ENCODE peak calls at places on chromosome 21, in six cellular contexts. One of them, this sample, is unnamed.

GRCh38 chr21:38982096-38982495 is 176.4 kb downstream of the ETS2 start:
- DNase-seq in H1: peak; percentile 54
- DNase-seq in upper lobe of right lung: no peak
- DNase-seq in astrocyte: peak; percentile 43
- DNase-seq in PC-3: no peak
- DNase-seq in esophagus squamous epithelium: no peak
- DNase-seq in this sample: no peak

GRCh38 chr21:39132248-39132647 is 51.0 kb downstream of the PSMG1 start:
- DNase-seq in H1: no peak
- DNase-seq in upper lobe of right lung: no peak
- DNase-seq in astrocyte: peak; percentile 33
- DNase-seq in PC-3: no peak
- DNase-seq in esophagus squamous epithelium: no peak
- DNase-seq in this sample: no peak

GRCh38 chr21:37915941-37916794 is at the start of gene KCNJ6:
- DNase-seq in H1: no peak
- DNase-seq in upper lobe of right lung: peak; percentile 73
- DNase-seq in astrocyte: peak; percentile 17
- DNase-seq in PC-3: no peak
- DNase-seq in esophagus squamous epithelium: no peak
- DNase-seq in this sample: no peak

GRCh38 chr21:37367301-37367757 is 756 bp downstream of the DYRK1A start:
- DNase-seq in H1: no peak
- DNase-seq in upper lobe of right lung: no peak
- DNase-seq in astrocyte: no peak
- DNase-seq in PC-3: no peak
- DNase-seq in esophagus squamous epithelium: no peak
- DNase-seq in this sample: no peak

GRCh38 chr21:28892550-28893111 is 100.0 kb downstream of the LTN1 start:
- DNase-seq in H1: no peak
- DNase-seq in upper lobe of right lung: no peak
- DNase-seq in astrocyte: no peak
- DNase-seq in PC-3: no peak
- DNase-seq in esophagus squamous epithelium: no peak
- DNase-seq in this sample: no peak

GRCh38 chr21:33374080-33374873 is 28.9 kb upstream of the IFNGR2 start:
- DNase-seq in H1: no peak
- DNase-seq in upper lobe of right lung: peak; percentile 65
- DNase-seq in astrocyte: peak; percentile 35
- DNase-seq in PC-3: peak; percentile 90
- DNase-seq in esophagus squamous epithelium: no peak
- DNase-seq in this sample: peak; percentile 52

GRCh38 chr21:14270631-14271030 is 54.7 kb downstream of the RBM11 start:
- DNase-seq in H1: no peak
- DNase-seq in upper lobe of right lung: no peak
- DNase-seq in astrocyte: no peak
- DNase-seq in PC-3: no peak
- DNase-seq in esophagus squamous epithelium: no peak
- DNase-seq in this sample: no peak

GRCh38 chr21:23900727-23901126 is 1706.6 kb downstream of the MRPL39 start:
- DNase-seq in H1: no peak
- DNase-seq in upper lobe of right lung: no peak
- DNase-seq in astrocyte: no peak
- DNase-seq in PC-3: no peak
- DNase-seq in esophagus squamous epithelium: no peak
- DNase-seq in this sample: no peak

GRCh38 chr21:28138272-28138671 is 854.4 kb downstream of the LTN1 start:
- DNase-seq in H1: no peak
- DNase-seq in upper lobe of right lung: no peak
- DNase-seq in astrocyte: peak; percentile 3
- DNase-seq in PC-3: no peak
- DNase-seq in esophagus squamous epithelium: no peak
- DNase-seq in this sample: no peak

GRCh38 chr21:31732538-31732864 is 583 bp upstream of the SCAF4 start:
- DNase-seq in H1: no peak
- DNase-seq in upper lobe of right lung: no peak
- DNase-seq in astrocyte: no peak
- DNase-seq in PC-3: no peak
- DNase-seq in esophagus squamous epithelium: no peak
- DNase-seq in this sample: no peak

GRCh38 chr21:17491716-17492414 is 21.0 kb upstream of the CXADR start:
- DNase-seq in H1: no peak
- DNase-seq in upper lobe of right lung: no peak
- DNase-seq in astrocyte: peak; percentile 100
- DNase-seq in PC-3: peak; percentile 94
- DNase-seq in esophagus squamous epithelium: no peak
- DNase-seq in this sample: no peak

GRCh38 chr21:38990424-38990794 is 184.7 kb downstream of the ETS2 start:
- DNase-seq in H1: no peak
- DNase-seq in upper lobe of right lung: peak; percentile 74
- DNase-seq in astrocyte: no peak
- DNase-seq in PC-3: no peak
- DNase-seq in esophagus squamous epithelium: no peak
- DNase-seq in this sample: no peak

GRCh38 chr21:30164796-30165195 is 1.8 kb downstream of the CLDN17 start:
- DNase-seq in H1: no peak
- DNase-seq in upper lobe of right lung: no peak
- DNase-seq in astrocyte: no peak
- DNase-seq in PC-3: peak; percentile 48
- DNase-seq in esophagus squamous epithelium: no peak
- DNase-seq in this sample: no peak

GRCh38 chr21:37337831-37338230 is 28.7 kb upstream of the DYRK1A start:
- DNase-seq in H1: no peak
- DNase-seq in upper lobe of right lung: no peak
- DNase-seq in astrocyte: no peak
- DNase-seq in PC-3: no peak
- DNase-seq in esophagus squamous epithelium: no peak
- DNase-seq in this sample: no peak

GRCh38 chr21:43639470-43640178 is 19.7 kb downstream of the HSF2BP start:
- DNase-seq in H1: no peak
- DNase-seq in upper lobe of right lung: no peak
- DNase-seq in astrocyte: no peak
- DNase-seq in PC-3: peak; percentile 59
- DNase-seq in esophagus squamous epithelium: no peak
- DNase-seq in this sample: no peak

GRCh38 chr21:43938751-43939442 is 73.2 kb upstream of the TRAPPC10 start:
- DNase-seq in H1: peak; percentile 49
- DNase-seq in upper lobe of right lung: peak; percentile 91
- DNase-seq in astrocyte: peak; percentile 34
- DNase-seq in PC-3: peak; percentile 64
- DNase-seq in esophagus squamous epithelium: peak; percentile 13
- DNase-seq in this sample: peak; percentile 87

GRCh38 chr21:14766241-14766640 is 220.1 kb upstream of the SAMSN1 start:
- DNase-seq in H1: peak; percentile 7
- DNase-seq in upper lobe of right lung: no peak
- DNase-seq in astrocyte: no peak
- DNase-seq in PC-3: peak; percentile 8
- DNase-seq in esophagus squamous epithelium: no peak
- DNase-seq in this sample: no peak

GRCh38 chr21:37060296-37060695 is 12.6 kb downstream of the PIGP start:
- DNase-seq in H1: peak; percentile 43
- DNase-seq in upper lobe of right lung: peak; percentile 41
- DNase-seq in astrocyte: peak; percentile 94
- DNase-seq in PC-3: peak; percentile 97
- DNase-seq in esophagus squamous epithelium: no peak
- DNase-seq in this sample: no peak

GRCh38 chr21:39776589-39776988 is 31.6 kb downstream of the IGSF5 start:
- DNase-seq in H1: no peak
- DNase-seq in upper lobe of right lung: no peak
- DNase-seq in astrocyte: peak; percentile 85
- DNase-seq in PC-3: no peak
- DNase-seq in esophagus squamous epithelium: no peak
- DNase-seq in this sample: no peak

GRCh38 chr21:31872452-31873274 is at the start of gene HUNK:
- DNase-seq in H1: no peak
- DNase-seq in upper lobe of right lung: peak; percentile 77
- DNase-seq in astrocyte: peak; percentile 22
- DNase-seq in PC-3: no peak
- DNase-seq in esophagus squamous epithelium: no peak
- DNase-seq in this sample: no peak

GRCh38 chr21:38716942-38717341 is 88.8 kb upstream of the ETS2 start:
- DNase-seq in H1: no peak
- DNase-seq in upper lobe of right lung: no peak
- DNase-seq in astrocyte: peak; percentile 31
- DNase-seq in PC-3: peak; percentile 34
- DNase-seq in esophagus squamous epithelium: no peak
- DNase-seq in this sample: no peak

GRCh38 chr21:33373451-33373850 is 29.8 kb upstream of the IFNGR2 start:
- DNase-seq in H1: no peak
- DNase-seq in upper lobe of right lung: peak; percentile 45
- DNase-seq in astrocyte: no peak
- DNase-seq in PC-3: peak; percentile 37
- DNase-seq in esophagus squamous epithelium: no peak
- DNase-seq in this sample: no peak

GRCh38 chr21:16492356-16492755 is 762.6 kb downstream of the USP25 start:
- DNase-seq in H1: no peak
- DNase-seq in upper lobe of right lung: no peak
- DNase-seq in astrocyte: no peak
- DNase-seq in PC-3: no peak
- DNase-seq in esophagus squamous epithelium: no peak
- DNase-seq in this sample: no peak

GRCh38 chr21:26835027-26835713 is 10.0 kb downstream of the ADAMTS1 start:
- DNase-seq in H1: no peak
- DNase-seq in upper lobe of right lung: no peak
- DNase-seq in astrocyte: peak; percentile 77
- DNase-seq in PC-3: peak; percentile 71
- DNase-seq in esophagus squamous epithelium: no peak
- DNase-seq in this sample: no peak

GRCh38 chr21:26836546-26836945 is 8.7 kb downstream of the ADAMTS1 start:
- DNase-seq in H1: no peak
- DNase-seq in upper lobe of right lung: no peak
- DNase-seq in astrocyte: no peak
- DNase-seq in PC-3: no peak
- DNase-seq in esophagus squamous epithelium: no peak
- DNase-seq in this sample: no peak

GRCh38 chr21:26834181-26834945 is 10.8 kb downstream of the ADAMTS1 start:
- DNase-seq in H1: no peak
- DNase-seq in upper lobe of right lung: no peak
- DNase-seq in astrocyte: no peak
- DNase-seq in PC-3: peak; percentile 38
- DNase-seq in esophagus squamous epithelium: no peak
- DNase-seq in this sample: no peak

GRCh38 chr21:26837539-26837938 is 7.7 kb downstream of the ADAMTS1 start:
- DNase-seq in H1: no peak
- DNase-seq in upper lobe of right lung: no peak
- DNase-seq in astrocyte: no peak
- DNase-seq in PC-3: no peak
- DNase-seq in esophagus squamous epithelium: no peak
- DNase-seq in this sample: no peak

GRCh38 chr21:26835714-26836265 is 9.4 kb downstream of the ADAMTS1 start:
- DNase-seq in H1: no peak
- DNase-seq in upper lobe of right lung: no peak
- DNase-seq in astrocyte: no peak
- DNase-seq in PC-3: no peak
- DNase-seq in esophagus squamous epithelium: no peak
- DNase-seq in this sample: no peak
- H3K4me1 ChIP-seq in H1: no peaks in the 10 kb centered on the region
- H3K4me1 ChIP-seq in upper lobe of right lung: peaks cover 8% of the 10 kb centered on the region
- H3K4me1 ChIP-seq in astrocyte: peaks cover 10% of the 10 kb centered on the region
- H3K4me1 ChIP-seq in PC-3: peaks cover 15% of the 10 kb centered on the region
- H3K4me1 ChIP-seq in esophagus squamous epithelium: no peaks in the 10 kb centered on the region
- H3K4me1 ChIP-seq in this sample: no peaks in the 10 kb centered on the region

DNA sequence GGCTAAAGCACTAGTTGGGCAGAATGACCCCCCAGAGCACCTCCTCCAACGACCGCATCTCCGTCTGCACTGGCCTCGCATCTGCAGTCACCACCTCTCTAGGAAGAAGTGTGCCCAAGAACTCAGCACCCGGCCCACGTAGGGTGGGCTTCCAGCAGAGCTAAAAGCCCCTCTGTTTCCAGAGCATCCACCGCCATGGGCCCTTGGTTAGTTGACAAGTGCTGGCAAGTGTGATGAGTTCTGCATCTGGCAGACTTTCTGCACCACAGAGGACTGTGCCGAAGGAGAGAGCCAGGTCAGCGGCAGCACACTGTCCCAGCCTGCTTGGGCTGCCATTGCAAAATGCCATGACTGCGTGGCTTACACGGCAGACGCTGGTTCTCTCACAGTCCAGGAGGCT is 76.4 kb upstream of the COL6A1 start:
- DNase-seq in H1: no peak
- DNase-seq in upper lobe of right lung: no peak
- DNase-seq in astrocyte: no peak
- DNase-seq in PC-3: no peak
- DNase-seq in esophagus squamous epithelium: no peak
- DNase-seq in this sample: no peak
- H3K36me3 ChIP-seq in H1: no peaks in the 10 kb centered on the region
- H3K36me3 ChIP-seq in upper lobe of right lung: no peaks in the 10 kb centered on the region
- H3K36me3 ChIP-seq in astrocyte: no peaks in the 10 kb centered on the region
- H3K36me3 ChIP-seq in PC-3: no peaks in the 10 kb centered on the region
- H3K36me3 ChIP-seq in esophagus squamous epithelium: no peaks in the 10 kb centered on the region
- H3K36me3 ChIP-seq in this sample: no peaks in the 10 kb centered on the region

GRCh38 chr21:35254006-35254751 is 205.1 kb upstream of the RUNX1 start:
- DNase-seq in H1: no peak
- DNase-seq in upper lobe of right lung: no peak
- DNase-seq in astrocyte: peak; percentile 94
- DNase-seq in PC-3: peak; percentile 68
- DNase-seq in esophagus squamous epithelium: no peak
- DNase-seq in this sample: no peak
- H3K4me1 ChIP-seq in H1: no peaks in the 10 kb centered on the region
- H3K4me1 ChIP-seq in upper lobe of right lung: peaks cover 6% of the 10 kb centered on the region
- H3K4me1 ChIP-seq in astrocyte: peaks cover 43% of the 10 kb centered on the region
- H3K4me1 ChIP-seq in PC-3: peaks cover 68% of the 10 kb centered on the region
- H3K4me1 ChIP-seq in esophagus squamous epithelium: peaks cover 10% of the 10 kb centered on the region
- H3K4me1 ChIP-seq in this sample: no peaks in the 10 kb centered on the region

DNA sequence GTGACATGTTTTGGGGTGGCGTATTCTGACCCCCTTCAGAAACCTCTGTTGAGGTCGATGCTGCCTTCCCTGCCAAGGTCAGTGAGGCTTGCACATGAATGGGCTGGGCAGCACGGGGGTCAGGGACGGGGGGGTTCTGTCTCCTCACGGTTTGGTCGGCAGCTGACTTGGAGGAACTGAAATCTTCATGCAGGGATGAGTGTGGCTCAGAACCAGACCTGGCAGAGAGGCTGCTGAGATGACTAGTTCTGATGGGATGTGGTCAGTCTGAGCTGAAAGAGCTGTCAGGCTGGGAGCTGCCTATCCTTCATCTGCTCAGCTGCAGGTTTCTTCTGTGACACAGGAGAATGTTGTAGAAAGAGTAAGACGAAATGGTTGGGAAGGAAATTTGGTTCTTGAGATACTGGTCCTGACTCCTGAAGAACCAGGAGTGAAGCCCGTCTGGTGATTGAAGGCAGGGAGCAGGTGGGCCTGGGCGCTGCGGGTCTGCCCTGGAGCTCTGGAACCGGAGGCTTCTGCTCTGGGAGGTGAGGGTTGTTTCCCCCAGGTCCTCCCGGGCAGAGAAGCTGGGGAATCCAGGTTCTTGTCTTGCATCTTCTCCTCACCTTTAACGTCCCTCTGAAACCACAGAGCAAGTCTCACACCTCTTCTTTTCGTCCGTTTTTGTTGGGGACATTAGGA is 3.3 kb downstream of the SLX9 start:
- DNase-seq in H1: no peak
- DNase-seq in upper lobe of right lung: peak; percentile 43
- DNase-seq in astrocyte: no peak
- DNase-seq in PC-3: no peak
- DNase-seq in esophagus squamous epithelium: no peak
- DNase-seq in this sample: no peak
- H3K36me3 ChIP-seq in H1: peaks cover 21% of the 10 kb centered on the region
- H3K36me3 ChIP-seq in upper lobe of right lung: peaks cover 15% of the 10 kb centered on the region
- H3K36me3 ChIP-seq in astrocyte: peaks cover 3% of the 10 kb centered on the region
- H3K36me3 ChIP-seq in PC-3: peaks cover 32% of the 10 kb centered on the region
- H3K36me3 ChIP-seq in esophagus squamous epithelium: peaks cover 52% of the 10 kb centered on the region
- H3K36me3 ChIP-seq in this sample: peaks cover 28% of the 10 kb centered on the region

GRCh38 chr21:41879190-41879998 is at the start of gene PRDM15:
- DNase-seq in H1: no peak
- DNase-seq in upper lobe of right lung: peak; percentile 92
- DNase-seq in astrocyte: peak; percentile 84
- DNase-seq in PC-3: peak; percentile 75
- DNase-seq in esophagus squamous epithelium: peak; percentile 16
- DNase-seq in this sample: peak; percentile 81
- H3K4me1 ChIP-seq in H1: no peaks in the 10 kb centered on the region
- H3K4me1 ChIP-seq in upper lobe of right lung: peaks cover 14% of the 10 kb centered on the region
- H3K4me1 ChIP-seq in astrocyte: peaks cover 17% of the 10 kb centered on the region
- H3K4me1 ChIP-seq in PC-3: peaks cover 20% of the 10 kb centered on the region
- H3K4me1 ChIP-seq in esophagus squamous epithelium: no peaks in the 10 kb centered on the region
- H3K4me1 ChIP-seq in this sample: peaks cover 26% of the 10 kb centered on the region

This sample was measured in CD4-positive, alpha-beta memory T cell.